ENCODE peak calls at places on chromosomes 6 and 20, in four cellular contexts. U is IMR-90, V is prostate gland, L is lung. C is an unnamed sample. For H3K27me3, the result is how much of the 10 kb centered on the place peaks cover.

GRCh38 chr6:166258854-166259276 is 49.3 kb downstream of the PRR18 start:
- DNase-seq in V (no peak), U (no peak), L (peak), C (no peak)

GRCh38 chr6:31400467-31401289 is 2.7 kb upstream of the MICA start:
- DNase-seq in V (peak), U (peak), L (peak), C (peak)

GRCh38 chr6:148534871-148535270 is 192.2 kb downstream of the SASH1 start:
- DNase-seq in V (no peak), L (no peak), U (no peak), C (no peak)

GRCh38 chr6:147954938-147955337 is 387.7 kb upstream of the SASH1 start:
- DNase-seq in V (no peak), L (no peak), U (no peak), C (no peak)

GRCh38 chr6:23145801-23146200 is 576.4 kb downstream of the HDGFL1 start:
- DNase-seq in U (peak), L (no peak), V (no peak), C (no peak)

GRCh38 chr6:79250107-79250514 is 15.6 kb upstream of the HMGN3 start:
- DNase-seq in U (no peak), L (no peak), V (no peak), C (no peak)

GRCh38 chr20:40776702-40777457 is 87.8 kb upstream of the MAFB start:
- DNase-seq in U (no peak), L (no peak), V (no peak), C (no peak)

GRCh38 chr6:17705778-17706579 is 746 bp downstream of the NUP153 start:
- DNase-seq in U (peak), L (peak), V (peak), C (peak)

GRCh38 chr6:105179244-105180065 is at the start of gene POPDC3:
- DNase-seq in U (peak), L (no peak), V (no peak), C (peak)

GRCh38 chr20:58748628-58749027 is 56.0 kb downstream of the NPEPL1 start:
- DNase-seq in V (no peak), U (no peak), L (no peak), C (no peak)

GRCh38 chr20:58751956-58752355 is 59.4 kb downstream of the NPEPL1 start:
- DNase-seq in U (no peak), V (no peak), L (no peak), C (no peak)

GRCh38 chr20:58749098-58749766 is 56.6 kb downstream of the NPEPL1 start:
- DNase-seq in U (no peak), V (no peak), L (peak), C (no peak)

GRCh38 chr20:58752565-58752964 is 60.0 kb downstream of the NPEPL1 start:
- DNase-seq in L (peak), U (no peak), V (no peak), C (no peak)

DNA sequence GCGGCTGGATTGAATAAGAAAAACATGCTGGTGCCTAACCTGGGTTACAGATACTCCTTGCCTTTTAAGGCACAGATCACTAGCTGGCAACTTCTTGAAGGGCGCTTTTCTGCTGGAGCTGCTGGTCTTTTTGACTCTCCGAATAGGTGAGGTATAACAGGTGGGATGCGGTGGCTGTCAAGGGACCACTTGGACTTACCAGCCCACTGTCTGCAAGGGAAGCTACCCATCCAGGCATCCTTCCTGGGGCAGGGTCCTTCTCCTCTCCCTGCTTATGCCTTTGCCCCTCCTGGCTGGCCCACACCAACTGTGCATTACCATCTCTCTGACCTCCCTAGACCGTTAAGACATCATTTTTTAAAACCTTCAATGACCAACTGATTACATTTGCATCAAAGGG is 57.4 kb downstream of the NPEPL1 start:
- DNase-seq in L (no peak), V (no peak), U (no peak), C (no peak)
- H3K27me3 ChIP-seq in L (under half), V (under half), U (under half), C (under half)

GRCh38 chr6:70834520-70834919 is 122.3 kb downstream of the B3GAT2 start:
- DNase-seq in V (no peak), L (no peak), U (peak), C (peak)
- H3K27ac ChIP-seq in V (no peak), L (no peak), U (no peak), C (no peak)

GRCh38 chr20:1190847-1191246 is 6.1 kb upstream of the TMEM74B start:
- DNase-seq in U (no peak), L (no peak), V (no peak), C (no peak)

GRCh38 chr20:1188347-1188746 is 3.6 kb upstream of the TMEM74B start:
- DNase-seq in L (no peak), V (no peak), U (no peak), C (no peak)

GRCh38 chr20:1191289-1191688 is 6.5 kb upstream of the TMEM74B start:
- DNase-seq in U (no peak), V (no peak), L (no peak), C (no peak)

GRCh38 chr20:1187605-1188171 is 2.9 kb upstream of the TMEM74B start:
- DNase-seq in U (no peak), L (no peak), V (no peak), C (no peak)

GRCh38 chr20:1189827-1190226 is 5.0 kb upstream of the TMEM74B start:
- DNase-seq in L (no peak), V (no peak), U (no peak), C (no peak)
- H3K27me3 ChIP-seq in L (under half), V (under half), U (under half), C (under half)

DNA sequence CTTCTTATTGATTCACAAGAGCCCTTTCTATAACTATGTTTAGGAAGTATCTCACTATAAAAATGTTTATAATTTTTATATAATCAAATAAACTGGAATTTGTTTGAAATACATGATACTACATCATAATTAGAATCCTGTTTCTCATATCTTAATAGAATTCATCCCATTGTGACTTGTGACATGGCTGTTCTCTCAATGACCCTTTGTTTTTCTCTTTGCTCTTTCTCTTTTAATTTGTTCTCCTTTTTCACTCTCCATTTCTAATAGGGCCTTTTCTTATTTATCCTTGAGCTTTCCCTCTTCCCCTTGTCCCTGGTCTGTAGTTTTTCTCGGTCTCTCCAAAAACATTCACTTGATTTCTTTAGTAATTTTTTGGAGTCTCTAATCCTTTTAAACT is 111.3 kb downstream of the ADGRB3 start:
- DNase-seq in U (no peak), L (no peak), V (no peak), C (no peak)
- H3K27ac ChIP-seq in U (no peak), L (no peak), V (no peak), C (no peak)

DNA sequence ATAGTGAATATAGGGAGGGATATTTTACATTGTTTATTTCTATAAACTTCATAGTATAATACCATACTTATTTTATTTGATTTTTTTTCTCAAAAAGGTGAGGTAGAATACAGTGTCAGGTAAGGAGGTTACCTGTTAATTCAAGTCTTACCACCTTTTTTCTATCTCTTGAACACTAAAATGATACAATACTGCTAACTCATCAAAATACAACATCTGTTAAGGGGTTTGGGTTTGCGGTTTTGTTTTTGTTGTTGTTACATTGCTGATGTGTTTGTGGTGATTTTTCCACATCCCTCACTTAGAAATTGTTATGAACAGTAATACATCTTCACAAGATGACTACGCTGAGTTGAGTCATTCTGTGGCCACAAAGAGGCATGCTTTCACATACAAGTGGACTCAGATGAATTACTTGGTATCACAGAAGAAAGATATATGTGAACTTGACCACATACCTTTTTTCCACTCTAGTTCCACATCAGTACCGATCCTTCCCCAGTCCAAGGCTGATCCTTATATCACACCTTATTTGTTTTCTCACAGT is 139.4 kb upstream of the ID4 start:
- DNase-seq in V (no peak), L (no peak), U (peak), C (peak)
- H3K27me3 ChIP-seq in V (under half), L (under half), U (under half), C (under half)

DNA sequence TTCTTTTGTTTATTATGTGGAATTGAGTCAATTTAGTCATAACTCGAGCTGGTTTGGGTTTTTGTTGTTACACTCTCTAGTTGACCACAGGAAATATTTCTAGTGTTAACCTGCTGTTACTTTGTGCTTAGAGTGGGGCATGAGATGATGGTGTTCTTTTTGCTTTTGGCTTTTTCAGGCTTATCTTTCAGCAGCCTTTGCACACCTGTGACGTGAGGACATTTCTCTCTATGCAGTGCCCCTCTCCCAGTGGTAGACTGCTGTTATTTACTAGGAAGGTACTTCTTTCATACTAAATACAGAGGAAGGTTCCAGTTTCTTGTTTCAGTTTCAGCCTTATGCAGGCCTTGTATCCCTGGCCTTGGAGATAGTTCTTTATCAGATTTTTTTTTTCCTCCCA is 766.8 kb upstream of the MAN1A1 start:
- DNase-seq in U (no peak), L (no peak), V (no peak), C (no peak)
- H3K27ac ChIP-seq in U (no peak), L (no peak), V (no peak), C (no peak)

GRCh38 chr6:168439791-168440491 is 1.0 kb upstream of the SMOC2 start:
- DNase-seq in U (no peak), V (no peak), L (no peak), C (no peak)

GRCh38 chr6:168441434-168442391 is 729 bp downstream of the SMOC2 start:
- DNase-seq in L (no peak), V (no peak), U (no peak), C (no peak)

GRCh38 chr6:168440520-168441433 is at the start of gene SMOC2:
- DNase-seq in V (peak), L (no peak), U (no peak), C (no peak)

GRCh38 chr6:168433898-168434297 is 7.1 kb upstream of the SMOC2 start:
- DNase-seq in U (no peak), L (no peak), V (no peak), C (no peak)

GRCh38 chr6:168437751-168438150 is 3.2 kb upstream of the SMOC2 start:
- DNase-seq in V (no peak), U (no peak), L (no peak), C (no peak)
- H3K27me3 ChIP-seq in V (under half), U (under half), L (under half), C (under half)

GRCh38 chr20:5865604-5866003 is 84.7 kb downstream of the TRMT6 start:
- DNase-seq in V (no peak), L (no peak), U (no peak), C (no peak)

GRCh38 chr20:5862703-5863039 is 87.7 kb downstream of the TRMT6 start:
- DNase-seq in L (no peak), U (no peak), V (no peak), C (no peak)

GRCh38 chr20:5863040-5863811 is 87.1 kb downstream of the TRMT6 start:
- DNase-seq in U (peak), V (no peak), L (no peak), C (peak)

GRCh38 chr20:5864428-5864827 is 85.9 kb downstream of the TRMT6 start:
- DNase-seq in V (no peak), U (no peak), L (no peak), C (no peak)

GRCh38 chr20:5864873-5865582 is 85.3 kb downstream of the TRMT6 start:
- DNase-seq in V (no peak), U (peak), L (no peak), C (peak)
- H3K27ac ChIP-seq in V (no peak), U (no peak), L (no peak), C (peak)

DNA sequence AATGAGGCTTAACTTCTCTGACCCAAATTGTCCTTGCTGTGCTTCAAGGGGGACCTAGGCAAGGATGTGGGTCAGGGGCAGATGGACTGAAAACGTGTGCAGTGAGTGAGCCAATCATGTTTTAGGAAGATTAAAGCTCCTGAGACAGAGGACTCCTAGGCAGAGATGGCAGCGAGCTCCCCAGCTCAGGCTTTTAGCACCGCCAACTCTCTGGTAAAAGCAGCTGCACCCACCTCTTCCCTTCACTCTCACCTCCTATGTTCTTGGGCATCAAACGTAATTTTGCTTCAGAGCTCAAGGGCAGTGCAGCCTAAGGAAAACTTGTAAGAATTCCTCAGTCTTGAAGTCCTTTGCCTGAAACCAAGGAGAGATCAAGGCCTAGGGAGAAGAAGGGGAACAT is 10.3 kb downstream of the RPP21 start:
- DNase-seq in V (no peak), L (no peak), U (no peak), C (no peak)
- H3K27me3 ChIP-seq in V (under half), L (under half), U (under half), C (under half)

C was measured in brain microvascular endothelial cell.